ENCODE peak calls at places on chromosomes 11 and 22, in five cellular contexts. One of them, this sample, is unnamed.

GRCh38 chr11:14249121-14249963 is 109.6 kb downstream of the RRAS2 start:
- DNase-seq in HCT116: peak; percentile 27
- DNase-seq in CD8-positive, alpha-beta memory T cell: peak; percentile 77
- DNase-seq in CD4-positive, alpha-beta memory T cell: peak; percentile 63
- DNase-seq in fibroblast of lung: peak; percentile 21
- DNase-seq in this sample: peak; percentile 23

GRCh38 chr11:130846606-130847005 is 69.7 kb downstream of the SNX19 start:
- DNase-seq in CD8-positive, alpha-beta memory T cell: no peak
- DNase-seq in CD4-positive, alpha-beta memory T cell: no peak
- DNase-seq in fibroblast of lung: peak; percentile 51
- DNase-seq in HCT116: no peak
- DNase-seq in this sample: no peak

GRCh38 chr11:111978028-111978771 is 41.1 kb downstream of the DIXDC1 start:
- DNase-seq in CD4-positive, alpha-beta memory T cell: no peak
- DNase-seq in CD8-positive, alpha-beta memory T cell: no peak
- DNase-seq in HCT116: no peak
- DNase-seq in fibroblast of lung: peak; percentile 77
- DNase-seq in this sample: no peak

GRCh38 chr11:27485930-27486773 is 13.6 kb upstream of the LGR4 start:
- DNase-seq in CD8-positive, alpha-beta memory T cell: no peak
- DNase-seq in fibroblast of lung: peak; percentile 42
- DNase-seq in CD4-positive, alpha-beta memory T cell: peak; percentile 49
- DNase-seq in HCT116: peak; percentile 37
- DNase-seq in this sample: no peak

GRCh38 chr11:69636512-69636866 is 4.5 kb upstream of the CCND1 start:
- DNase-seq in fibroblast of lung: peak; percentile 91
- DNase-seq in CD8-positive, alpha-beta memory T cell: peak; percentile 32
- DNase-seq in HCT116: peak; percentile 80
- DNase-seq in CD4-positive, alpha-beta memory T cell: no peak
- DNase-seq in this sample: no peak

GRCh38 chr11:74672956-74673895 is 58.0 kb downstream of the CHRDL2 start:
- DNase-seq in HCT116: no peak
- DNase-seq in CD4-positive, alpha-beta memory T cell: no peak
- DNase-seq in CD8-positive, alpha-beta memory T cell: no peak
- DNase-seq in fibroblast of lung: peak; percentile 97
- DNase-seq in this sample: no peak

GRCh38 chr22:20089977-20090729 is 10.1 kb downstream of the DGCR8 start:
- DNase-seq in HCT116: no peak
- DNase-seq in fibroblast of lung: no peak
- DNase-seq in CD8-positive, alpha-beta memory T cell: no peak
- DNase-seq in CD4-positive, alpha-beta memory T cell: no peak
- DNase-seq in this sample: no peak

GRCh38 chr11:94493146-94493442 is 550 bp downstream of the MRE11 start:
- DNase-seq in CD4-positive, alpha-beta memory T cell: no peak
- DNase-seq in HCT116: no peak
- DNase-seq in CD8-positive, alpha-beta memory T cell: no peak
- DNase-seq in fibroblast of lung: no peak
- DNase-seq in this sample: no peak

GRCh38 chr11:46363455-46363920 is 16.2 kb downstream of the DGKZ start:
- DNase-seq in CD4-positive, alpha-beta memory T cell: no peak
- DNase-seq in fibroblast of lung: peak; percentile 57
- DNase-seq in CD8-positive, alpha-beta memory T cell: no peak
- DNase-seq in HCT116: peak; percentile 52
- DNase-seq in this sample: no peak

GRCh38 chr11:121439337-121439736 is 12.8 kb upstream of the SORL1 start:
- DNase-seq in fibroblast of lung: no peak
- DNase-seq in CD4-positive, alpha-beta memory T cell: no peak
- DNase-seq in HCT116: no peak
- DNase-seq in CD8-positive, alpha-beta memory T cell: no peak
- DNase-seq in this sample: no peak

GRCh38 chr11:61784506-61784805 is 7.9 kb downstream of the TMEM258 start:
- DNase-seq in fibroblast of lung: no peak
- DNase-seq in CD4-positive, alpha-beta memory T cell: no peak
- DNase-seq in CD8-positive, alpha-beta memory T cell: no peak
- DNase-seq in HCT116: no peak
- DNase-seq in this sample: no peak
- H3K36me3 ChIP-seq in fibroblast of lung: peaks cover 5% of the 10 kb centered on the region
- H3K36me3 ChIP-seq in CD4-positive, alpha-beta memory T cell: peaks cover 47% of the 10 kb centered on the region
- H3K36me3 ChIP-seq in CD8-positive, alpha-beta memory T cell: peaks cover 30% of the 10 kb centered on the region
- H3K36me3 ChIP-seq in HCT116: peaks cover 39% of the 10 kb centered on the region
- H3K36me3 ChIP-seq in this sample: peaks cover 47% of the 10 kb centered on the region

DNA sequence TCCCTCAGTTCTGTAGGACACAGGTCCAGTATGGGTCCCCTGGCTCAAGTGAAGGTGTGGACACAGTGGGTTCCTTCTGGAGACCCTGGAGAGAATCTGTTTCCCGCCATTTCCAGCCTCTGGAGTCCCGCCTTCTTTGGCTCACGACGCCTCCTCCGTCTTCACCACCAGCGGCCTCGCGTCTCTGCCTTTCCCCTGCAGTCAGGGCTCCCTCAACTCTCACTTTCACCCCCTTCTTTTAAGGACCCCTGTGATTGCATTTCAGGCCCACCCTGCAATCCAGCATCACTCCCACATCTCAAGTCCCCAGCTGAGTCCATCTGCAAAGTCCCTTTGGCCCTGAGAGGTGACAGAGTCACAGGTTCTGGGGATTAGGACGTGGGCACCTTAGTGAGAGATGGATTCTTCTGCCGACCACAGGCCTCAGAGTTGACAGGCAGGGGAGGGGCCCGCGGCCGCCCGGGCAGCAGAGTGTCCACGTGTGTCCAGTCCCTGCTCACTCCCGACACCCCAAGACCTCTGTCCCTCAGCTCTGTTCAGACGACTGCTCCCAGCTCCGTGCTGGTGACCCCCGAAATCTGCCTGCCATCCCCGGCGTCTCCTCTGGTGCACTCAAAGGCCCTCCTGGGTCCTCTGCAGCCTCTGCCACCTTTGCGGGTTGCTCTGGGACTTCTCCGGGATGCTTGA is 36.9 kb upstream of the KRTAP5-7 start:
- DNase-seq in fibroblast of lung: no peak
- DNase-seq in HCT116: no peak
- DNase-seq in CD8-positive, alpha-beta memory T cell: no peak
- DNase-seq in CD4-positive, alpha-beta memory T cell: no peak
- DNase-seq in this sample: no peak
- H3K36me3 ChIP-seq in fibroblast of lung: peaks cover 13% of the 10 kb centered on the region
- H3K36me3 ChIP-seq in HCT116: no peaks in the 10 kb centered on the region
- H3K36me3 ChIP-seq in CD8-positive, alpha-beta memory T cell: peaks cover 7% of the 10 kb centered on the region
- H3K36me3 ChIP-seq in CD4-positive, alpha-beta memory T cell: peaks cover 31% of the 10 kb centered on the region
- H3K36me3 ChIP-seq in this sample: peaks cover 55% of the 10 kb centered on the region

GRCh38 chr22:40070701-40071100 is 75.9 kb downstream of the FAM83F start:
- DNase-seq in fibroblast of lung: peak; percentile 58
- DNase-seq in CD4-positive, alpha-beta memory T cell: no peak
- DNase-seq in HCT116: no peak
- DNase-seq in CD8-positive, alpha-beta memory T cell: no peak
- DNase-seq in this sample: no peak

GRCh38 chr22:40071720-40072119 is 77.0 kb downstream of the FAM83F start:
- DNase-seq in CD4-positive, alpha-beta memory T cell: no peak
- DNase-seq in CD8-positive, alpha-beta memory T cell: no peak
- DNase-seq in HCT116: no peak
- DNase-seq in fibroblast of lung: no peak
- DNase-seq in this sample: no peak

GRCh38 chr22:40065981-40066380 is 71.2 kb downstream of the FAM83F start:
- DNase-seq in fibroblast of lung: no peak
- DNase-seq in CD8-positive, alpha-beta memory T cell: no peak
- DNase-seq in HCT116: no peak
- DNase-seq in CD4-positive, alpha-beta memory T cell: no peak
- DNase-seq in this sample: no peak

GRCh38 chr22:40067639-40068038 is 72.9 kb downstream of the FAM83F start:
- DNase-seq in CD4-positive, alpha-beta memory T cell: no peak
- DNase-seq in CD8-positive, alpha-beta memory T cell: no peak
- DNase-seq in fibroblast of lung: no peak
- DNase-seq in HCT116: no peak
- DNase-seq in this sample: no peak
- H3K36me3 ChIP-seq in CD4-positive, alpha-beta memory T cell: no peaks in the 10 kb centered on the region
- H3K36me3 ChIP-seq in CD8-positive, alpha-beta memory T cell: no peaks in the 10 kb centered on the region
- H3K36me3 ChIP-seq in fibroblast of lung: no peaks in the 10 kb centered on the region
- H3K36me3 ChIP-seq in HCT116: no peaks in the 10 kb centered on the region
- H3K36me3 ChIP-seq in this sample: no peaks in the 10 kb centered on the region

DNA sequence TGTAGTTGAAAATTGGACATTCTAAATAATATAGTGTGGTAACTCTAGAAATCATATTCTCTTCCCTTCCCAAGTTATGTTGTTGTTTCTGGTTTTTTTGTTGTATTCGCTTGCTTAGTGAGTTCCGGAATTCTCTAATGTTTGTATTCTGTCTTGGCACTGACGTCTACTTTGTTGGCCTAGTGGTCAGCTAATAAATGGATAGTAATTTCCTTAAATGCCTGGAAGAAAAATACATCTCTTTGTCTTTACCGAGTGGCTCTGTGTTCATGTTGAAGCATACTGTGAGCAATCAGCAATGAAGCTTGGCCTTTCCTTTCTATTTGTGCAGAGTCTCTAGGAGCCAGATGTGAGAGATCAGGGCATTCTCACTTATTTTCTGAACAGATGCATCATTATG is 1225.7 kb downstream of the JRKL start:
- DNase-seq in fibroblast of lung: no peak
- DNase-seq in HCT116: no peak
- DNase-seq in CD8-positive, alpha-beta memory T cell: no peak
- DNase-seq in CD4-positive, alpha-beta memory T cell: no peak
- DNase-seq in this sample: no peak
- H3K36me3 ChIP-seq in fibroblast of lung: no peaks in the 10 kb centered on the region
- H3K36me3 ChIP-seq in HCT116: no peaks in the 10 kb centered on the region
- H3K36me3 ChIP-seq in CD8-positive, alpha-beta memory T cell: no peaks in the 10 kb centered on the region
- H3K36me3 ChIP-seq in CD4-positive, alpha-beta memory T cell: no peaks in the 10 kb centered on the region
- H3K36me3 ChIP-seq in this sample: no peaks in the 10 kb centered on the region

GRCh38 chr22:42805016-42805997 is 51.8 kb downstream of the ARFGAP3 start:
- DNase-seq in CD4-positive, alpha-beta memory T cell: no peak
- DNase-seq in HCT116: no peak
- DNase-seq in CD8-positive, alpha-beta memory T cell: no peak
- DNase-seq in fibroblast of lung: no peak
- DNase-seq in this sample: no peak
- H3K36me3 ChIP-seq in CD4-positive, alpha-beta memory T cell: peaks cover 36% of the 10 kb centered on the region
- H3K36me3 ChIP-seq in HCT116: peaks cover 4% of the 10 kb centered on the region
- H3K36me3 ChIP-seq in CD8-positive, alpha-beta memory T cell: peaks cover 24% of the 10 kb centered on the region
- H3K36me3 ChIP-seq in fibroblast of lung: peaks cover 28% of the 10 kb centered on the region
- H3K36me3 ChIP-seq in this sample: peaks cover 56% of the 10 kb centered on the region